ENCODE peak calls at places on chromosome 18, in six cellular contexts. Z, N, I, E, X and U are unnamed samples.

GRCh38 chr18:2258954-2259353 is 312.4 kb downstream of the METTL4 start:
- DNase-seq in Z (no peak), N (no peak), I (no peak), E (no peak), X (no peak), U (no peak)

GRCh38 chr18:63367241-63367953 is 391 bp upstream of the KDSR start:
- DNase-seq in Z (peak; percentile 100), N (peak; percentile 73), I (peak; percentile 76), E (peak; percentile 88), X (peak; percentile 77), U (peak; percentile 97)

GRCh38 chr18:8507361-8507760 is 101.9 kb upstream of the RAB12 start:
- DNase-seq in Z (peak; percentile 21), N (no peak), I (no peak), E (no peak), X (no peak), U (no peak)

GRCh38 chr18:49305688-49306336 is 154.6 kb downstream of the DYM start:
- DNase-seq in Z (no peak), N (no peak), I (no peak), E (no peak), X (no peak), U (no peak)

GRCh38 chr18:76993573-76993972 is 139.0 kb downstream of the MBP start:
- DNase-seq in Z (no peak), N (no peak), I (no peak), E (no peak), X (no peak), U (no peak)

GRCh38 chr18:57705011-57705410 is 83.4 kb upstream of the NARS1 start:
- DNase-seq in Z (no peak), N (no peak), I (no peak), E (no peak), X (no peak), U (no peak)

GRCh38 chr18:47987456-47987735 is 56.9 kb upstream of the SMAD2 start:
- DNase-seq in Z (no peak), N (no peak), I (no peak), E (no peak), X (no peak), U (no peak)

GRCh38 chr18:70421471-70421870 is 132.6 kb downstream of the SOCS6 start:
- DNase-seq in Z (no peak), N (no peak), I (no peak), E (no peak), X (no peak), U (no peak)

GRCh38 chr18:21004721-21005120 is 106.9 kb downstream of the ROCK1 start:
- DNase-seq in Z (peak; percentile 93), N (no peak), I (no peak), E (no peak), X (no peak), U (no peak)

GRCh38 chr18:48829443-48830149 is 121.2 kb downstream of the SMAD7 start:
- DNase-seq in Z (no peak), N (no peak), I (no peak), E (no peak), X (no peak), U (no peak)

GRCh38 chr18:12410121-12410520 is 2.4 kb downstream of the PRELID3A start:
- DNase-seq in Z (no peak), N (no peak), I (no peak), E (no peak), X (no peak), U (no peak)